ENCODE peak calls at places on chromosome 12, in eight cellular contexts. G is HTR-8/SVneo, N is NCI-H2107, F is Panc1, V is NCI-H1930, O is Karpas-422, I is SW480, S is T-helper 2 cell. U is an unnamed sample.

GRCh38 chr12:103498990-103499389 is 3.2 kb upstream of the C12orf42 start:
- DNase-seq in G (no peak), N (no peak), F (no peak), V (no peak), O (no peak), I (no peak), S (no peak), U (no peak)

GRCh38 chr12:104669851-104670337 is 213.1 kb downstream of the CHST11 start:
- DNase-seq in G (no peak), N (no peak), F (no peak), V (no peak), O (no peak), I (no peak), S (peak; percentile 16), U (no peak)

GRCh38 chr12:110269622-110270124 is 11.4 kb upstream of the ATP2A2 start:
- DNase-seq in G (peak; percentile 81), N (no peak), F (no peak), V (no peak), O (no peak), I (peak; percentile 29), S (no peak), U (no peak)

GRCh38 chr12:49260165-49260564 is 4.7 kb upstream of the TUBA1C start:
- DNase-seq in G (no peak), N (no peak), F (no peak), V (no peak), O (no peak), I (no peak), S (no peak), U (no peak)

GRCh38 chr12:32273712-32274111 is 125.6 kb upstream of the FGD4 start:
- DNase-seq in G (no peak), N (no peak), F (no peak), V (no peak), O (peak; percentile 93), I (no peak), S (no peak), U (no peak)

GRCh38 chr12:27501956-27502562 is 21.9 kb upstream of the PPFIBP1 start:
- DNase-seq in G (no peak), N (no peak), F (no peak), V (no peak), O (no peak), I (no peak), S (no peak), U (no peak)

GRCh38 chr12:104747956-104748355 is 210.1 kb downstream of the SLC41A2 start:
- DNase-seq in G (no peak), N (no peak), F (no peak), V (no peak), O (no peak), I (no peak), S (no peak), U (no peak)

GRCh38 chr12:106764738-106765137 is 9.7 kb upstream of the RIC8B start:
- DNase-seq in G (no peak), N (no peak), F (no peak), V (no peak), O (no peak), I (no peak), S (no peak), U (no peak)

GRCh38 chr12:9367201-9367600 is 159.0 kb upstream of the PZP start:
- DNase-seq in G (no peak), N (no peak), F (no peak), V (no peak), O (no peak), I (no peak), S (no peak), U (no peak)

GRCh38 chr12:123532021-123532420 is 1.5 kb downstream of the RILPL1 start:
- DNase-seq in G (no peak), N (no peak), F (no peak), V (no peak), O (peak; percentile 52), I (no peak), S (no peak), U (no peak)

GRCh38 chr12:91813701-91814100 is 331.9 kb downstream of the BTG1 start:
- DNase-seq in G (no peak), N (no peak), F (no peak), V (no peak), O (no peak), I (no peak), S (no peak), U (no peak)

GRCh38 chr12:104859144-104859543 is 98.9 kb downstream of the SLC41A2 start:
- DNase-seq in G (no peak), N (no peak), F (no peak), V (no peak), O (no peak), I (no peak), S (no peak), U (no peak)

GRCh38 chr12:100401660-100402059 is 44.8 kb downstream of the SLC17A8 start:
- DNase-seq in G (peak; percentile 71), N (no peak), F (no peak), V (no peak), O (no peak), I (peak; percentile 58), S (no peak), U (no peak)

GRCh38 chr12:6828671-6829531 is 694 bp downstream of the P3H3 start:
- DNase-seq in G (peak; percentile 70), N (peak; percentile 21), F (no peak), V (peak; percentile 35), O (peak; percentile 72), I (peak; percentile 65), S (peak; percentile 13), U (peak; percentile 45)

GRCh38 chr12:57240069-57240921 is 10.7 kb downstream of the STAC3 start:
- DNase-seq in G (peak; percentile 40), N (peak; percentile 73), F (no peak), V (peak; percentile 72), O (peak; percentile 91), I (peak; percentile 94), S (peak; percentile 68), U (no peak)

GRCh38 chr12:109587921-109588320 is 14.3 kb downstream of the MVK start:
- DNase-seq in G (no peak), N (no peak), F (no peak), V (no peak), O (no peak), I (no peak), S (no peak), U (no peak)

GRCh38 chr12:131275824-131276223 is 322.1 kb downstream of the ADGRD1 start:
- DNase-seq in G (no peak), N (no peak), F (no peak), V (no peak), O (no peak), I (no peak), S (no peak), U (no peak)